ENCODE peak calls at places on chromosomes 4 and X, in five cellular contexts. G, B, T, I and E are unnamed samples. For H3K27me3, the result is how much of the 10 kb centered on the place peaks cover.

GRCh38 chrX:110322603-110323002 is 4.7 kb upstream of the AMMECR1 start:
- DNase-seq in G (no peak), B (no peak), T (no peak), I (no peak), E (no peak)

GRCh38 chrX:109927663-109928273 is 75.1 kb upstream of the TMEM164 start:
- DNase-seq in G (no peak), B (no peak), T (no peak), I (no peak), E (no peak)

GRCh38 chr4:7226993-7227392 is 34.7 kb downstream of the SORCS2 start:
- DNase-seq in G (no peak), B (no peak), T (peak), I (no peak), E (peak)

GRCh38 chr4:37365888-37366287 is 121.3 kb downstream of the NWD2 start:
- DNase-seq in G (no peak), B (no peak), T (no peak), I (no peak), E (no peak)

GRCh38 chr4:125891597-125892258 is 577.0 kb downstream of the FAT4 start:
- DNase-seq in G (no peak), B (peak), T (no peak), I (no peak), E (no peak)

GRCh38 chr4:109977854-109978501 is 65.3 kb downstream of the EGF start:
- DNase-seq in G (no peak), B (no peak), T (no peak), I (no peak), E (no peak)

GRCh38 chr4:5976431-5976830 is 41.8 kb downstream of the C4orf50 start:
- DNase-seq in G (no peak), B (no peak), T (no peak), I (no peak), E (no peak)

GRCh38 chr4:124183926-124184325 is 528.6 kb downstream of the ANKRD50 start:
- DNase-seq in G (no peak), B (no peak), T (no peak), I (no peak), E (no peak)

GRCh38 chr4:67465032-67465762 is 80.1 kb downstream of the CENPC start:
- DNase-seq in G (no peak), B (peak), T (no peak), I (no peak), E (no peak)

GRCh38 chr4:41394362-41394960 is 137.7 kb downstream of the UCHL1 start:
- DNase-seq in G (no peak), B (no peak), T (no peak), I (no peak), E (no peak)

GRCh38 chr4:22237155-22237751 is 278.6 kb downstream of the ADGRA3 start:
- DNase-seq in G (peak), B (no peak), T (peak), I (no peak), E (no peak)

GRCh38 chr4:22962186-22962786 is 269.5 kb downstream of the GBA3 start:
- DNase-seq in G (no peak), B (peak), T (no peak), I (no peak), E (no peak)

GRCh38 chr4:2745981-2746806 is 9.9 kb downstream of the TNIP2 start:
- DNase-seq in G (no peak), B (peak), T (peak), I (no peak), E (peak)

GRCh38 chr4:84971319-84971932 is 4.9 kb upstream of the WDFY3 start:
- DNase-seq in G (no peak), B (peak), T (no peak), I (no peak), E (no peak)

GRCh38 chr4:139202984-139203383 is 26.0 kb upstream of the ELF2 start:
- DNase-seq in G (no peak), B (no peak), T (no peak), I (no peak), E (no peak)

GRCh38 chr4:152780267-152780811 is 585 bp downstream of the ARFIP1 start:
- DNase-seq in G (no peak), B (no peak), T (no peak), I (no peak), E (no peak)

GRCh38 chr4:186840222-186840701 is 116.6 kb upstream of the FAT1 start:
- DNase-seq in G (peak), B (no peak), T (no peak), I (no peak), E (peak)

GRCh38 chrX:134792077-134792476 is 133.8 kb upstream of the PLAC1 start:
- DNase-seq in G (no peak), B (no peak), T (no peak), I (no peak), E (no peak)

GRCh38 chrX:134797390-134797700 is 139.1 kb upstream of the PLAC1 start:
- DNase-seq in G (no peak), B (no peak), T (no peak), I (no peak), E (no peak)

GRCh38 chrX:134798472-134798871 is 140.2 kb upstream of the PLAC1 start:
- DNase-seq in G (no peak), B (no peak), T (no peak), I (no peak), E (no peak)

GRCh38 chrX:134794692-134795091 is 136.4 kb upstream of the PLAC1 start:
- DNase-seq in G (no peak), B (no peak), T (no peak), I (no peak), E (no peak)
- H3K27me3 ChIP-seq in G (under half), B (under half), T (under half), I (under half), E (under half)

GRCh38 chr4:174212061-174212460 is 71.4 kb downstream of the FBXO8 start:
- DNase-seq in G (no peak), B (no peak), T (no peak), I (no peak), E (no peak)

GRCh38 chr4:174211611-174212044 is 71.8 kb downstream of the FBXO8 start:
- DNase-seq in G (no peak), B (no peak), T (no peak), I (no peak), E (no peak)

GRCh38 chr4:174214102-174214878 is 69.2 kb downstream of the FBXO8 start:
- DNase-seq in G (no peak), B (no peak), T (no peak), I (no peak), E (no peak)

GRCh38 chr4:174215055-174215454 is 68.4 kb downstream of the FBXO8 start:
- DNase-seq in G (no peak), B (no peak), T (no peak), I (no peak), E (no peak)

DNA sequence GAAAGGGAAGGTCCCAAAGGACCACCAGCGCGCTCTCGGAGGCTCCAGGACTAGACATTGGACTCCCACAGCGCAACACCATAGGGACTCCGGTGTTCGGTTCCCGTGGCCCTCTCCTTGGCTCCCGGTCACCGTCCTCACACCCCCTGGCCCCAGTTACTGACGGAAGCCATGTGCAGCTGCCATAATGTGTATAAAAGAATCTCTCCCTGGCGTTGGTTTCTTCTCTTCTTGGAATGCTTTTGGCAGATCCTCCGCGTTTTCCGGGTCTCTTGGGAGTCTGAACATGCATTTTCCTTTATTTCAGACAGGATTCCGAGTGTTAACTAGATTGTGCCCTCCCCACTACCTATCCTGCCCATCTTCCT is 69.7 kb downstream of the FBXO8 start:
- DNase-seq in G (no peak), B (no peak), T (no peak), I (no peak), E (no peak)
- H3K27me3 ChIP-seq in G (under half), B (under half), T (half or more), I (half or more), E (under half)

GRCh38 chr4:8861576-8862279 is 9.9 kb downstream of the HMX1 start:
- DNase-seq in G (no peak), B (no peak), T (no peak), I (no peak), E (no peak)

GRCh38 chr4:8862800-8863758 is 8.6 kb downstream of the HMX1 start:
- DNase-seq in G (no peak), B (no peak), T (no peak), I (no peak), E (no peak)

GRCh38 chr4:8860892-8861575 is 10.6 kb downstream of the HMX1 start:
- DNase-seq in G (no peak), B (no peak), T (no peak), I (no peak), E (no peak)

GRCh38 chr4:8863759-8864682 is 7.6 kb downstream of the HMX1 start:
- DNase-seq in G (no peak), B (no peak), T (no peak), I (no peak), E (no peak)

GRCh38 chr4:8862334-8862733 is 9.3 kb downstream of the HMX1 start:
- DNase-seq in G (no peak), B (no peak), T (no peak), I (no peak), E (no peak)
- H3K27me3 ChIP-seq in G (under half), B (half or more), T (half or more), I (half or more), E (half or more)

DNA sequence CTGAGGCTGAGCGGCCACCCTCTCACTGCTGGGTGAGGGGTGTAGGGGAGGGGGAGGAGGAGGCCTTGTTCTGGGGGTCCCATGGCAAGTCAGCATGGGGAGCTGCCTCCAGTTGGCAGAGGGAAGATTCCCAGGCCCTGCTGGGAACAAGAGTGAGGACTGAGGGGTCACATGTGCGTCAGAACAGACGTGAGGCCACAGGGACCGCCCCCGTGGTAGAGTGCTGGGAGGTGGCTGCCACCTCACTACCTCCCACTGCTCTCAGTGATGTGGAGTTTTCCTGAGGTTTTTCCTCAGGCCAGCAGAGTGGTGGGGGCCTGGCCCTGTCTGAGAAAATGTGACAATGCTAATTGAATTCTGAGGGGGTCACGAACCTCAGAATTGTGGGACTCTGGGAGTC is 568 bp downstream of the MAGEC1 start:
- DNase-seq in G (no peak), B (no peak), T (no peak), I (no peak), E (no peak)
- H3K27me3 ChIP-seq in G (under half), B (under half), T (under half), I (under half), E (under half)

DNA sequence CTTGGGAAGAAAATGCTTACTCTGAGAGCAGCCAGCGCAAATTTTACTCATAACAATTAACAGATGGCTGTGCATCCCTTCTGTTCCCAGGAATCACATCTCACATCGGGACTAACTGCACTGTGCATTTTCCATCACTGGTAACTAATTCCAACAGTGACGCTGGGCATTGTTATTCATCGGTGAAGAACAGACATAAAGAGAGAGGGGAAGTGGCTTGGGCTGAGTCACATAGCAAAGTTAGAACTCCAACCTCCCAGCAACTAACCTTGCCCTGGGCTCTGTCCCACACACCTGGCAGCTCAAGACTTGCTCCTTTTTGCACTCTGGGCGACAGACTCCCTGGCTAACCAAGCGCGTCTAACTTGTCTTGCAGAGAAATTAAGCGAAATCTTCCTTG is 6.4 kb upstream of the LONRF3 start:
- DNase-seq in G (no peak), B (no peak), T (no peak), I (no peak), E (no peak)
- H3K27me3 ChIP-seq in G (under half), B (under half), T (under half), I (under half), E (under half)

GRCh38 chr4:8345946-8346814 is 76.6 kb downstream of the HTRA3 start:
- DNase-seq in G (no peak), B (no peak), T (no peak), I (no peak), E (no peak)

GRCh38 chr4:8345053-8345945 is 75.7 kb downstream of the HTRA3 start:
- DNase-seq in G (no peak), B (no peak), T (no peak), I (no peak), E (no peak)

GRCh38 chr4:8348071-8348470 is 78.5 kb downstream of the HTRA3 start:
- DNase-seq in G (no peak), B (no peak), T (no peak), I (no peak), E (no peak)

GRCh38 chr4:8347660-8348059 is 78.1 kb downstream of the HTRA3 start:
- DNase-seq in G (no peak), B (no peak), T (no peak), I (no peak), E (no peak)

DNA sequence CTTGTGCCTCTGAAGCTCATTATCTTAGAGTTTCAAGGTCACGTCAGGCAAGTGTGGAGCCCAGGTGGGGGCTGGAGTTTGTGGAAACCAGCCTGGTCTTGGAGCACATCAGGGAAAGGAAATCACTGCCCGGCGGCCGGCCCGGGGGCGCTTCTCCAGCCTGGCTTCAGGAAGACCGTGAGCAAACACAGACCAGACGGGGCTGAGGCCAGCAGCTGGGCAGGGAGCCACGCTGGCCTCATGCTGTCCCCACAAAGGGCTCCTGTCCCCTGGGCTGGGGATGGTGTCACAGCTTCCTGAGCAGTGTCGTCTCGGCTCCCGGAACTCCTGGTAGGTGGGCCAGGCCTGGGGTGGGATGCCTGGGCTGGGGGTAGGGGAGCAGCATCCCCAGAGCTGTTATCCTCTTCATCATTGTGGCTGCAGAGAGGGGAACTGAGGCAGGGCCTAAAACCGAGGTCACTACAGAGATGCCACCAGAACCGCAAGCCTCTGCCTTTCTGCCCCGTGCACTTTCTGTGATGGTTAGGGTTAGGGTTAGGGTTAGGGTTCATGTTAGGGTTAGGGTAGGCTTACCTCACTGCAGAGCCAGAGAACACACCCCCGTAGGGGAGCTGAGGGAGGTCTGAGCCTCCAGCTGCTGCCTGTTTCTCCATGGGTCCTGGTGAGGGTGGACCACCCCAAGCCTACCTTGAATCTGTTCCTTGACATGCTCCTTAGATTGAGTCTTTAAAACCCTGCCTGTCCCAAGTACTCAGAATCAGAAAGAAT is 77.5 kb downstream of the HTRA3 start:
- DNase-seq in G (no peak), B (no peak), T (no peak), I (no peak), E (no peak)
- H3K27me3 ChIP-seq in G (under half), B (under half), T (under half), I (under half), E (under half)

DNA sequence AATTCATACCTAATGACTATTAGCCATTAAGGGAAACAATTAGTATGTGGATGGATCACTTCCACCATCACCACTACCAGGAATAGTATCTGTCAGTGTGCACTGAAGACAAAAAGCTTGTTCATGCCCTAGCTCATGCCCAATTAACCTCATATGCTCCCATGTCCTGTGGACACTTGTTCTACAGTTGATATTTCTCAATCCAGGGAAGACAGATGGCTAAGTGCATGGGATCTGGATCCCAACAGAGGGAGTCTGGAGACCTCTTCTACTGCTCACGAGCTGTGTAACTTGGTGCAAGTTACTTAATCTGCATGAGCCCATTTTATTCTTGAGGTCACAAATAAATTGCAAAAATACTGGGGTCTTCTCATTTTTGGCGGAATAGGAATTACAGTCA is 23.7 kb downstream of the AMOT start:
- DNase-seq in G (no peak), B (no peak), T (no peak), I (no peak), E (no peak)
- H3K27me3 ChIP-seq in G (under half), B (under half), T (under half), I (under half), E (under half)